ENCODE peak calls at places on chromosomes 6 and 20, in seven cellular contexts. U is prostate gland, K is upper lobe of right lung, C is A549, Z is WERI-Rb-1, O is thoracic aorta, Y is endothelial cell of umbilical vein. P is an unnamed sample. For H3K9me3, the result is how much of the 10 kb centered on the place peaks cover.

GRCh38 chr20:49846206-49846807 is 33.7 kb downstream of the SLC9A8 start:
- DNase-seq in U (peak), K (no peak), C (peak), Z (peak), O (no peak), Y (peak), P (peak)

GRCh38 chr6:35191899-35192298 is 21.9 kb upstream of the SCUBE3 start:
- DNase-seq in U (no peak), K (no peak), C (no peak), Z (no peak), O (no peak), Y (no peak), P (no peak)

GRCh38 chr20:50379049-50379990 is 130.9 kb upstream of the PTPN1 start:
- DNase-seq in U (peak), K (peak), C (no peak), Z (no peak), O (peak), Y (peak), P (no peak)

GRCh38 chr6:140101367-140101766 is 726.9 kb upstream of the CITED2 start:
- DNase-seq in U (no peak), K (no peak), C (no peak), Z (no peak), O (no peak), Y (no peak), P (no peak)

GRCh38 chr6:134830945-134831344 is 119.0 kb downstream of the ALDH8A1 start:
- DNase-seq in U (no peak), K (no peak), C (no peak), Z (no peak), O (no peak), Y (no peak), P (no peak)

GRCh38 chr6:6686748-6687601 is 98.5 kb downstream of the LY86 start:
- DNase-seq in U (peak), K (peak), C (peak), Z (peak), O (no peak), Y (peak), P (no peak)

GRCh38 chr20:43386878-43387277 is 70.8 kb upstream of the SRSF6 start:
- DNase-seq in U (no peak), K (no peak), C (no peak), Z (no peak), O (no peak), Y (no peak), P (no peak)

GRCh38 chr6:47680056-47680455 is 18.3 kb upstream of the ADGRF4 start:
- DNase-seq in U (no peak), K (no peak), C (no peak), Z (no peak), O (no peak), Y (no peak), P (no peak)

GRCh38 chr20:17602493-17602892 is 32.6 kb downstream of the DSTN start:
- DNase-seq in U (no peak), K (no peak), C (no peak), Z (no peak), O (no peak), Y (no peak), P (no peak)

GRCh38 chr6:63640062-63640461 is 4.5 kb downstream of the PHF3 start:
- DNase-seq in U (no peak), K (no peak), C (no peak), Z (no peak), O (no peak), Y (no peak), P (no peak)

GRCh38 chr6:144653885-144654505 is 368.9 kb downstream of the UTRN start:
- DNase-seq in U (no peak), K (no peak), C (no peak), Z (no peak), O (no peak), Y (no peak), P (no peak)

GRCh38 chr6:107716688-107717089 is 107.4 kb downstream of the SCML4 start:
- DNase-seq in U (no peak), K (no peak), C (peak), Z (peak), O (no peak), Y (no peak), P (peak)

GRCh38 chr6:25229671-25230321 is 49.4 kb upstream of the CARMIL1 start:
- DNase-seq in U (no peak), K (no peak), C (peak), Z (no peak), O (no peak), Y (no peak), P (no peak)

GRCh38 chr6:162560891-162561290 is 166.7 kb downstream of the PRKN start:
- DNase-seq in U (no peak), K (no peak), C (no peak), Z (peak), O (no peak), Y (no peak), P (no peak)

GRCh38 chr20:5914859-5915258 is 35.5 kb downstream of the TRMT6 start:
- DNase-seq in U (no peak), K (no peak), C (no peak), Z (no peak), O (no peak), Y (no peak), P (no peak)

GRCh38 chr20:62333820-62334595 is 31.2 kb downstream of the ADRM1 start:
- DNase-seq in U (no peak), K (no peak), C (no peak), Z (no peak), O (no peak), Y (no peak), P (no peak)

GRCh38 chr6:149843051-149843633 is 21.0 kb downstream of the LRP11 start:
- DNase-seq in U (no peak), K (no peak), C (no peak), Z (no peak), O (no peak), Y (no peak), P (no peak)

GRCh38 chr6:160882019-160882418 is 109.5 kb upstream of the MAP3K4 start:
- DNase-seq in U (no peak), K (no peak), C (no peak), Z (no peak), O (no peak), Y (no peak), P (no peak)

GRCh38 chr20:58518896-58519593 is 3.8 kb upstream of the APCDD1L start:
- DNase-seq in U (no peak), K (no peak), C (no peak), Z (no peak), O (no peak), Y (no peak), P (no peak)

GRCh38 chr20:3161316-3162079 is 1.8 kb upstream of the FASTKD5 start:
- DNase-seq in U (no peak), K (peak), C (no peak), Z (no peak), O (no peak), Y (no peak), P (no peak)

GRCh38 chr6:159836294-159837140 is 36.4 kb downstream of the PNLDC1 start:
- DNase-seq in U (no peak), K (no peak), C (no peak), Z (no peak), O (no peak), Y (no peak), P (no peak)

GRCh38 chr6:106820412-106820852 is 154.1 kb downstream of the CD24 start:
- DNase-seq in U (no peak), K (no peak), C (peak), Z (no peak), O (no peak), Y (no peak), P (no peak)

GRCh38 chr20:56631318-56631989 is 2.3 kb downstream of the TFAP2C start:
- DNase-seq in U (no peak), K (no peak), C (no peak), Z (no peak), O (no peak), Y (no peak), P (no peak)

GRCh38 chr6:24666097-24666615 is 543 bp downstream of the TDP2 start:
- DNase-seq in U (peak), K (peak), C (no peak), Z (peak), O (peak), Y (no peak), P (peak)

GRCh38 chr6:18741741-18742140 is 354.6 kb downstream of the RNF144B start:
- DNase-seq in U (no peak), K (no peak), C (no peak), Z (no peak), O (no peak), Y (no peak), P (no peak)

GRCh38 chr6:15476631-15477380 is 186.0 kb downstream of the DTNBP1 start:
- DNase-seq in U (no peak), K (no peak), C (no peak), Z (no peak), O (no peak), Y (no peak), P (no peak)

GRCh38 chr6:63458480-63459115 is 113.7 kb upstream of the LOC128125822 start:
- DNase-seq in U (no peak), K (no peak), C (peak), Z (no peak), O (no peak), Y (no peak), P (no peak)

GRCh38 chr6:10510592-10511367 is 10.4 kb upstream of the GCNT2 start:
- DNase-seq in U (peak), K (peak), C (peak), Z (peak), O (peak), Y (peak), P (no peak)

GRCh38 chr6:53727748-53728147 is 62.2 kb upstream of the KLHL31 start:
- DNase-seq in U (no peak), K (no peak), C (no peak), Z (no peak), O (no peak), Y (no peak), P (no peak)

GRCh38 chr6:16783952-16784351 is 22.7 kb upstream of the ATXN1 start:
- DNase-seq in U (no peak), K (no peak), C (no peak), Z (no peak), O (no peak), Y (no peak), P (no peak)

GRCh38 chr6:140560671-140561070 is 1186.2 kb upstream of the CITED2 start:
- DNase-seq in U (no peak), K (no peak), C (no peak), Z (no peak), O (no peak), Y (no peak), P (no peak)

GRCh38 chr6:11632795-11633511 is 95.4 kb downstream of the TMEM170B start:
- DNase-seq in U (no peak), K (no peak), C (peak), Z (no peak), O (no peak), Y (no peak), P (no peak)

GRCh38 chr20:48010623-48011022 is 225.3 kb upstream of the SULF2 start:
- DNase-seq in U (no peak), K (no peak), C (no peak), Z (no peak), O (no peak), Y (no peak), P (no peak)
- H3K9me3 ChIP-seq in U (under half), K (under half), C (under half), Z (under half), O (under half), Y (under half), P (under half)

DNA sequence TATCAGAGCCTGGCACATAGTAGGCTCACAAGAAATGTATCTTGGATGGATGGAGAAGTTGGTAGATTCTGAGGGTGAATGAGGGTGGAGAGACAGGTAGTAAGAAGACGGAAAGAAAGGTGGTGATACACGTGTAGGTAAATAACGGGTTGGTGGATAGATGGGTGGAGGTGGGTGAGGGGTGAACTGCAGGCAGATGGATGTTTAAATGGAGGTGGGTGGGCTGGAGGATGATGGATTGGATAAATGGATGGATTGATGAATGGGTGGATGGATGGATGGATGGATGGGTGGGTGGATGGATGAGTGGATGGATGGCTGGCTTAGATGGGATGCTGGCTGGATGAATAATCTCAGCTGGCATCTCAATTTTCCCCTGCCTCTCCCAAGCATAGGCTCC is 9.9 kb downstream of the CDH22 start:
- DNase-seq in U (no peak), K (no peak), C (no peak), Z (no peak), O (no peak), Y (no peak), P (no peak)
- H3K9me3 ChIP-seq in U (under half), K (under half), C (under half), Z (under half), O (under half), Y (under half), P (under half)

GRCh38 chr6:115365783-115366182 is 694.9 kb downstream of the FRK start:
- DNase-seq in U (no peak), K (no peak), C (no peak), Z (no peak), O (no peak), Y (no peak), P (no peak)
- H3K9me3 ChIP-seq in U (under half), K (under half), C (under half), Z (under half), O (under half), Y (under half), P (under half)

GRCh38 chr6:373031-373430 is 18.5 kb upstream of the IRF4 start:
- DNase-seq in U (no peak), K (no peak), C (no peak), Z (no peak), O (no peak), Y (no peak), P (no peak)
- H3K9me3 ChIP-seq in U (under half), K (under half), C (under half), Z (under half), O (under half), Y (under half), P (under half)

GRCh38 chr20:32158351-32158750 is 48.8 kb downstream of the TM9SF4 start:
- DNase-seq in U (no peak), K (peak), C (no peak), Z (no peak), O (no peak), Y (no peak), P (no peak)
- H3K9me3 ChIP-seq in U (under half), K (under half), C (under half), Z (under half), O (under half), Y (under half), P (under half)

GRCh38 chr6:168699631-168700315 is 258.8 kb downstream of the SMOC2 start:
- DNase-seq in U (peak), K (peak), C (no peak), Z (no peak), O (no peak), Y (no peak), P (no peak)
- H3K9me3 ChIP-seq in U (under half), K (under half), C (under half), Z (under half), O (under half), Y (under half), P (under half)

DNA sequence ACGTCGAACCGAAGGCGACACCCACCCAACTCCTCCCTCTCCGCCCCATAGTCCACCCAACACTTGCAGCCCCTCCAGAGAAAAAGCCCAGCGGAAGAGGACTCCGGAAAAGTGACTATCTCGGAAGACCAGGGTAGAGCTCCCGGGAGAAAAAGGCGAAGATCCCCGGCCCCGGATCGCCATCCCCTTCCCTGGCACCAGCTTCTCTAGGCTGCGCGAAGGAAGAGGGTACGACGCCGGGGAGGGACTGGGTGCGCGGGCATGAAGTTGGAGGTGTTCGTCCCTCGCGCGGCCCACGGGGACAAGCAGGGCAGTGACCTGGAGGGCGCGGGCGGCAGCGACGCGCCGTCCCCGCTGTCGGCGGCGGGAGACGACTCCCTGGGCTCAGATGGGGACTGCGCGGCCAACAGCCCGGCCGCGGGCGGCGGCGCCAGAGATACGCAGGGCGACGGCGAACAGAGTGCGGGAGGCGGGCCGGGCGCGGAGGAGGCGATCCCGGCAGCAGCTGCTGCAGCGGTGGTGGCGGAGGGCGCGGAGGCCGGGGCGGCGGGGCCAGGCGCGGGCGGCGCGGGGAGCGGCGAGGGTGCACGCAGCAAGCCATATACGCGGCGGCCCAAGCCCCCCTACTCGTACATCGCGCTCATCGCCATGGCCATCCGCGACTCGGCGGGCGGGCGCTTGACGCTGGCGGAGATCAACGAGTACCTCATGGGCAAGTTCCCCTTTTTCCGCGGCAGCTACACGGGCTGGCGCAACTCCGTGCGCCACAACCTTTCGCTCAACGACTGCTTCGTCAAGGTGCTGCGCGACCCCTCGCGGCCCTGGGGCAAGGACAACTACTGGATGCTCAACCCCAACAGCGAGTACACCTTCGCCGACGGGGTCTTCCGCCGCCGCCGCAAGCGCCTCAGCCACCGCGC is 806 bp downstream of the FOXQ1 start:
- DNase-seq in U (peak), K (peak), C (peak), Z (peak), O (no peak), Y (no peak), P (no peak)
- H3K9me3 ChIP-seq in U (under half), K (under half), C (under half), Z (under half), O (under half), Y (under half), P (under half)

GRCh38 chr6:40124924-40125323 is 190.7 kb upstream of the MOCS1 start:
- DNase-seq in U (no peak), K (no peak), C (no peak), Z (no peak), O (no peak), Y (no peak), P (no peak)

GRCh38 chr6:40128149-40128548 is 193.9 kb upstream of the MOCS1 start:
- DNase-seq in U (no peak), K (no peak), C (no peak), Z (no peak), O (no peak), Y (no peak), P (no peak)

GRCh38 chr6:40131675-40132074 is 197.4 kb upstream of the MOCS1 start:
- DNase-seq in U (no peak), K (no peak), C (no peak), Z (no peak), O (no peak), Y (no peak), P (no peak)

GRCh38 chr6:40125680-40126079 is 191.4 kb upstream of the MOCS1 start:
- DNase-seq in U (no peak), K (no peak), C (no peak), Z (no peak), O (no peak), Y (no peak), P (no peak)
- H3K9me3 ChIP-seq in U (under half), K (under half), C (under half), Z (under half), O (under half), Y (under half), P (under half)

GRCh38 chr6:100538086-100538485 is 73.4 kb upstream of the SIM1 start:
- DNase-seq in U (no peak), K (no peak), C (no peak), Z (no peak), O (no peak), Y (peak), P (no peak)
- H3K9me3 ChIP-seq in U (under half), K (under half), C (under half), Z (under half), O (under half), Y (under half), P (under half)

GRCh38 chr6:27370391-27370790 is 18.2 kb upstream of the ZNF391 start:
- DNase-seq in U (no peak), K (no peak), C (no peak), Z (no peak), O (no peak), Y (no peak), P (no peak)
- H3K9me3 ChIP-seq in U (under half), K (under half), C (under half), Z (under half), O (under half), Y (under half), P (under half)